ENCODE peak calls at places on chromosome 5, in eight cellular contexts. A, B, K, U, P, N, M and Y are unnamed samples.
A peak's percentile ranks its signal among the peaks of the same experiment; 100 is the strongest.

GRCh38 chr5:55432549-55432948 is 102.2 kb downstream of the PLPP1 start:
- DNase-seq in A (no peak), B (no peak), K (no peak), U (no peak), P (no peak), N (no peak), M (no peak), Y (no peak)

GRCh38 chr5:59099270-59099994 is 516.6 kb downstream of the RAB3C start:
- DNase-seq in A (no peak), B (no peak), K (peak; percentile 55), U (no peak), P (peak; percentile 92), N (peak; percentile 12), M (no peak), Y (no peak)

GRCh38 chr5:67165524-67166459 is 30.8 kb downstream of the CD180 start:
- DNase-seq in A (no peak), B (peak; percentile 72), K (peak; percentile 87), U (peak; percentile 84), P (peak; percentile 48), N (peak; percentile 89), M (peak; percentile 95), Y (peak; percentile 73)

GRCh38 chr5:5165541-5166002 is 25.4 kb downstream of the ADAMTS16 start:
- DNase-seq in A (no peak), B (no peak), K (no peak), U (no peak), P (no peak), N (no peak), M (no peak), Y (no peak)

GRCh38 chr5:146785065-146785464 is 93.5 kb downstream of the PPP2R2B start:
- DNase-seq in A (no peak), B (no peak), K (no peak), U (no peak), P (no peak), N (no peak), M (no peak), Y (no peak)

GRCh38 chr5:57209316-57210040 is 35.6 kb downstream of the GPBP1 start:
- DNase-seq in A (no peak), B (no peak), K (no peak), U (no peak), P (no peak), N (peak; percentile 12), M (no peak), Y (no peak)

GRCh38 chr5:135386096-135386495 is 12.9 kb downstream of the MACROH2A1 start:
- DNase-seq in A (no peak), B (no peak), K (peak; percentile 48), U (no peak), P (peak; percentile 96), N (no peak), M (no peak), Y (no peak)

GRCh38 chr5:90477073-90477472 is 2.4 kb downstream of the POLR3G start:
- DNase-seq in A (no peak), B (no peak), K (peak; percentile 13), U (peak; percentile 21), P (no peak), N (no peak), M (no peak), Y (no peak)

GRCh38 chr5:37370550-37370863 is 399 bp downstream of the NUP155 start:
- DNase-seq in A (no peak), B (no peak), K (peak; percentile 2), U (no peak), P (peak; percentile 45), N (no peak), M (no peak), Y (no peak)

GRCh38 chr5:6715758-6716633 is 2.8 kb downstream of the TENT4A start:
- DNase-seq in A (no peak), B (peak; percentile 43), K (no peak), U (no peak), P (no peak), N (no peak), M (no peak), Y (no peak)

GRCh38 chr5:36928947-36929346 is 52.4 kb downstream of the NIPBL start:
- DNase-seq in A (peak; percentile 55), B (no peak), K (peak; percentile 52), U (no peak), P (peak; percentile 60), N (no peak), M (no peak), Y (no peak)

GRCh38 chr5:131224387-131225191 is 39.3 kb upstream of the CDC42SE2 start:
- DNase-seq in A (no peak), B (no peak), K (no peak), U (no peak), P (no peak), N (no peak), M (no peak), Y (no peak)

GRCh38 chr5:149646564-149646963 is 65.3 kb downstream of the ARHGEF37 start:
- DNase-seq in A (no peak), B (no peak), K (no peak), U (peak; percentile 52), P (no peak), N (no peak), M (no peak), Y (no peak)

GRCh38 chr5:140883373-140883772 is 1.4 kb downstream of the PCDHA13 start:
- DNase-seq in A (no peak), B (no peak), K (no peak), U (no peak), P (no peak), N (no peak), M (no peak), Y (no peak)

GRCh38 chr5:177378884-177379883 is 5.0 kb upstream of the SLC34A1 start:
- DNase-seq in A (no peak), B (no peak), K (peak; percentile 55), U (no peak), P (peak; percentile 75), N (peak; percentile 67), M (no peak), Y (no peak)

GRCh38 chr5:177142029-177142681 is 8.6 kb downstream of the NSD1 start:
- DNase-seq in A (no peak), B (no peak), K (no peak), U (peak; percentile 51), P (no peak), N (no peak), M (no peak), Y (no peak)

GRCh38 chr5:150412319-150413175 is at the start of gene CD74:
- DNase-seq in A (no peak), B (no peak), K (peak; percentile 49), U (peak; percentile 76), P (peak; percentile 84), N (peak; percentile 94), M (peak; percentile 91), Y (peak; percentile 29)

GRCh38 chr5:132425009-132425937 is 55.8 kb downstream of the SLC22A5 start:
- DNase-seq in A (no peak), B (no peak), K (peak; percentile 59), U (no peak), P (peak; percentile 73), N (no peak), M (no peak), Y (no peak)

GRCh38 chr5:6633469-6634326 is 458 bp downstream of the SRD5A1 start:
- DNase-seq in A (no peak), B (peak; percentile 76), K (peak; percentile 12), U (peak; percentile 11), P (peak; percentile 20), N (peak; percentile 45), M (no peak), Y (peak; percentile 44)

GRCh38 chr5:173835662-173836061 is 52.5 kb upstream of the CPEB4 start:
- DNase-seq in A (no peak), B (no peak), K (no peak), U (no peak), P (peak; percentile 34), N (no peak), M (no peak), Y (no peak)

GRCh38 chr5:163260471-163260870 is 176.9 kb upstream of the CCNG1 start:
- DNase-seq in A (no peak), B (no peak), K (no peak), U (no peak), P (no peak), N (no peak), M (no peak), Y (no peak)
- TF ChIP-seq CTCF in A (no peak), B (no peak), K (no peak), U (no peak), P (no peak), N (no peak), M (no peak), Y (no peak)

GRCh38 chr5:40165789-40166728 is 513.7 kb upstream of the PTGER4 start:
- DNase-seq in A (no peak), B (no peak), K (no peak), U (no peak), P (no peak), N (no peak), M (no peak), Y (no peak)
- TF ChIP-seq CTCF in A (peak; percentile 7), B (no peak), K (peak; percentile 10), U (no peak), P (no peak), N (no peak), M (no peak), Y (no peak)

GRCh38 chr5:162196351-162196750 is 128.8 kb downstream of the GABRG2 start:
- DNase-seq in A (no peak), B (no peak), K (no peak), U (no peak), P (no peak), N (no peak), M (no peak), Y (no peak)
- TF ChIP-seq CTCF in A (no peak), B (no peak), K (no peak), U (no peak), P (no peak), N (no peak), M (no peak), Y (no peak)

GRCh38 chr5:126335871-126336270 is 87.3 kb upstream of the GRAMD2B start:
- DNase-seq in A (no peak), B (no peak), K (peak; percentile 24), U (no peak), P (no peak), N (no peak), M (no peak), Y (no peak)

GRCh38 chr5:126334755-126335154 is 88.5 kb upstream of the GRAMD2B start:
- DNase-seq in A (no peak), B (no peak), K (no peak), U (no peak), P (no peak), N (no peak), M (no peak), Y (no peak)

GRCh38 chr5:126338516-126339153 is 84.6 kb upstream of the GRAMD2B start:
- DNase-seq in A (no peak), B (no peak), K (no peak), U (no peak), P (no peak), N (no peak), M (peak; percentile 54), Y (no peak)

GRCh38 chr5:126341906-126342625 is 81.1 kb upstream of the GRAMD2B start:
- DNase-seq in A (no peak), B (no peak), K (no peak), U (no peak), P (peak; percentile 39), N (no peak), M (no peak), Y (no peak)

DNA sequence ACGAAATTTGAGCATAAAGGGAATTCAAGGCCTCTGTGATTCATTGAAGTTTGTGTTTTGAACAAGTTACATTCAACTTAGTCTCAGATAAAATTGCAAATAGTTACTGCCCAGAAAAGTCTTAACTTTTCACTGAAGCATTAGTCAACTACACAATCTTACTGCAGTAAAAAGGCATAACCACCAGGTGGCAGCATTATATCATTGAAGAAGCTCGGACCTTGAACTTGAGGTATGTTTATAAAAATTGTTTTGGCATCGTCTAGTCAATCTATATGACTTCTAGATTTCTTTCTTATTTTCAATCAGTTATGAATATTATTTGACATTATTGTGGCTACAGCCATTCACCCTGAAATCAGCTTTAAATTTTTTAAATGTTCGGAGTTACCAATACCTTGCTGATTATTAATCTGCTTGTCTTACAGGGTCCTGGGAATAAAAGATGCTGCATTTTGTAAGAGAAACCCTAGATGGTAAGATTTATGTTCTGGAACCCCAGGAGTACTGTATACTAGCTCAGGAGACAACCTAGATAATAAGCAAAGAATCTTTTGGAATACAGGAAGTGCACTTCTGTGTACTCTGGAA is 83.9 kb upstream of the GRAMD2B start:
- DNase-seq in A (peak; percentile 65), B (no peak), K (peak; percentile 87), U (peak; percentile 80), P (peak; percentile 63), N (peak; percentile 72), M (no peak), Y (peak; percentile 47)
- TF ChIP-seq CTCF in A (peak; percentile 63), B (peak; percentile 96), K (peak; percentile 68), U (peak; percentile 71), P (peak; percentile 92), N (peak; percentile 75), M (peak; percentile 83), Y (peak; percentile 95)